ENCODE peak calls at places on chromosomes 4 and X, in nine cellular contexts. T is mammary epithelial cell, U is PC-9, A is astrocyte, L is mesenchymal stem cell, D is SK-N-SH, J is osteoblast, H is HepG2, Y is MM.1S. O is an unnamed sample.

GRCh38 chr4:156971623-156972369 is at the start of gene PDGFC:
- DNase-seq in D (peak; percentile 80), U (peak; percentile 37), H (peak; percentile 63), Y (peak; percentile 66), L (peak; percentile 82), J (peak; percentile 94), T (peak; percentile 54), A (peak; percentile 66), O (peak; percentile 84)

GRCh38 chrX:84729809-84730208 is 227.6 kb upstream of the HDX start:
- DNase-seq in D (peak; percentile 30), J (peak; percentile 43), L (peak; percentile 37), H (peak; percentile 5), A (no peak), Y (peak; percentile 78), T (peak; percentile 25), U (no peak), O (peak; percentile 51)

GRCh38 chr4:94160774-94161173 is 46.9 kb upstream of the SMARCAD1 start:
- DNase-seq in Y (peak; percentile 12), D (no peak), U (no peak), A (no peak), T (peak; percentile 11), H (no peak), J (no peak), L (no peak), O (no peak)

GRCh38 chrX:9340619-9341304 is 124.1 kb upstream of the TBL1X start:
- DNase-seq in T (no peak), U (no peak), H (no peak), A (peak; percentile 58), L (peak; percentile 59), Y (peak; percentile 50), D (peak; percentile 12), J (no peak), O (peak; percentile 70)

GRCh38 chr4:162347492-162348213 is 183.9 kb upstream of the FSTL5 start:
- DNase-seq in A (no peak), U (no peak), J (no peak), L (no peak), Y (peak; percentile 21), T (no peak), H (no peak), D (peak; percentile 7), O (no peak)

GRCh38 chrX:102067966-102068723 is 57.3 kb upstream of the TCEAL2 start:
- DNase-seq in T (peak; percentile 6), L (peak; percentile 2), D (peak; percentile 10), H (peak; percentile 1), A (no peak), U (no peak), Y (peak; percentile 41), J (peak; percentile 61), O (peak; percentile 11)

GRCh38 chr4:40516651-40517050 is 113.0 kb downstream of the RBM47 start:
- DNase-seq in L (no peak), H (no peak), Y (no peak), D (no peak), A (no peak), U (peak; percentile 60), T (no peak), J (no peak), O (no peak)

GRCh38 chr4:151266542-151266941 is 10.4 kb upstream of the PRSS48 start:
- DNase-seq in T (no peak), D (no peak), Y (no peak), J (peak; percentile 69), A (peak; percentile 45), L (no peak), H (no peak), U (no peak), O (no peak)

GRCh38 chrX:6227445-6227820 is 1.2 kb downstream of the NLGN4X start:
- DNase-seq in T (no peak), U (no peak), J (no peak), H (no peak), D (peak; percentile 20), L (no peak), Y (no peak), A (no peak), O (peak; percentile 3)

GRCh38 chr4:165864228-165864627 is 8.8 kb upstream of the TLL1 start:
- DNase-seq in T (no peak), J (no peak), A (no peak), L (no peak), U (no peak), H (peak; percentile 20), Y (no peak), D (no peak), O (no peak)

GRCh38 chrX:150856101-150856500 is 42.4 kb downstream of the CD99L2 start:
- DNase-seq in U (no peak), J (peak; percentile 75), T (peak; percentile 76), H (no peak), A (peak; percentile 58), L (no peak), D (no peak), Y (no peak), O (peak; percentile 71)

GRCh38 chr4:189117426-189117825 is 823.2 kb upstream of the FRG1 start:
- DNase-seq in Y (no peak), A (no peak), L (peak; percentile 5), U (no peak), D (no peak), J (no peak), T (no peak), H (no peak), O (no peak)

GRCh38 chr4:80532674-80533333 is 197.3 kb downstream of the CFAP299 start:
- DNase-seq in U (no peak), L (no peak), T (no peak), A (no peak), J (no peak), D (no peak), H (no peak), Y (no peak), O (no peak)

GRCh38 chrX:102832661-102833060 is 104.4 kb upstream of the RAB40AL start:
- DNase-seq in U (peak; percentile 36), T (peak; percentile 53), H (no peak), A (peak; percentile 65), Y (no peak), L (peak; percentile 78), D (peak; percentile 5), J (peak; percentile 62), O (peak; percentile 43)

GRCh38 chr4:77818077-77818666 is 996 bp downstream of the CNOT6L start:
- DNase-seq in T (peak; percentile 87), H (peak; percentile 85), L (peak; percentile 90), Y (peak; percentile 63), D (peak; percentile 76), J (peak; percentile 96), U (peak; percentile 66), A (peak; percentile 71), O (peak; percentile 85)

GRCh38 chr4:90025248-90025647 is 101.9 kb upstream of the CCSER1 start:
- DNase-seq in L (peak; percentile 17), A (no peak), H (no peak), J (no peak), Y (no peak), T (peak; percentile 9), U (no peak), D (no peak), O (peak; percentile 10)

GRCh38 chr4:102625232-102625930 is 124.2 kb downstream of the NFKB1 start:
- DNase-seq in A (no peak), L (peak; percentile 51), D (peak; percentile 30), T (peak; percentile 50), U (no peak), H (peak; percentile 59), J (peak; percentile 23), Y (peak; percentile 80), O (peak; percentile 73)

GRCh38 chr4:2084316-2084715 is 25.2 kb downstream of the NAT8L start:
- DNase-seq in D (no peak), A (no peak), L (no peak), H (no peak), U (no peak), Y (no peak), J (peak; percentile 81), T (no peak), O (no peak)

GRCh38 chr4:119735136-119735770 is 106.6 kb upstream of the PDE5A start:
- DNase-seq in H (no peak), D (no peak), L (peak; percentile 91), Y (peak; percentile 41), J (peak; percentile 76), A (peak; percentile 99), U (peak; percentile 78), T (peak; percentile 78), O (peak; percentile 99)

GRCh38 chr4:149280886-149281285 is 534.8 kb downstream of the IQCM start:
- DNase-seq in J (no peak), U (no peak), D (no peak), L (no peak), Y (no peak), A (peak; percentile 55), H (no peak), T (no peak), O (peak; percentile 66)

GRCh38 chr4:149279790-149280189 is 535.9 kb downstream of the IQCM start:
- DNase-seq in L (no peak), U (no peak), J (no peak), A (peak; percentile 67), T (no peak), Y (no peak), H (no peak), D (no peak), O (peak; percentile 69)

GRCh38 chr4:149279331-149279730 is 536.3 kb downstream of the IQCM start:
- DNase-seq in A (peak; percentile 61), T (peak; percentile 36), J (no peak), H (no peak), U (no peak), L (no peak), Y (no peak), D (no peak), O (no peak)
- H2AFZ ChIP-seq in A (no peak overlapping the region), T (no peak overlapping the region), J (no peak overlapping the region), H (no peak overlapping the region), U (peak overlapping the region; percentile 2), L (no peak overlapping the region), Y (no peak overlapping the region), D (no peak overlapping the region), O (no peak overlapping the region)

GRCh38 chr4:158786155-158786581 is 17.3 kb downstream of the FNIP2 start:
- DNase-seq in Y (no peak), L (no peak), A (peak; percentile 67), U (no peak), H (no peak), T (no peak), J (no peak), D (no peak), O (peak; percentile 70)
- H3K4me1 ChIP-seq in Y (no peaks in the 10 kb centered on the region), L (peaks cover 2% of the 10 kb centered on the region), A (peaks cover 30% of the 10 kb centered on the region), U (no peaks in the 10 kb centered on the region), H (peaks cover 74% of the 10 kb centered on the region), T (peaks cover 22% of the 10 kb centered on the region), J (peaks cover 43% of the 10 kb centered on the region), D (peaks cover 30% of the 10 kb centered on the region), O (peaks cover 10% of the 10 kb centered on the region)

DNA sequence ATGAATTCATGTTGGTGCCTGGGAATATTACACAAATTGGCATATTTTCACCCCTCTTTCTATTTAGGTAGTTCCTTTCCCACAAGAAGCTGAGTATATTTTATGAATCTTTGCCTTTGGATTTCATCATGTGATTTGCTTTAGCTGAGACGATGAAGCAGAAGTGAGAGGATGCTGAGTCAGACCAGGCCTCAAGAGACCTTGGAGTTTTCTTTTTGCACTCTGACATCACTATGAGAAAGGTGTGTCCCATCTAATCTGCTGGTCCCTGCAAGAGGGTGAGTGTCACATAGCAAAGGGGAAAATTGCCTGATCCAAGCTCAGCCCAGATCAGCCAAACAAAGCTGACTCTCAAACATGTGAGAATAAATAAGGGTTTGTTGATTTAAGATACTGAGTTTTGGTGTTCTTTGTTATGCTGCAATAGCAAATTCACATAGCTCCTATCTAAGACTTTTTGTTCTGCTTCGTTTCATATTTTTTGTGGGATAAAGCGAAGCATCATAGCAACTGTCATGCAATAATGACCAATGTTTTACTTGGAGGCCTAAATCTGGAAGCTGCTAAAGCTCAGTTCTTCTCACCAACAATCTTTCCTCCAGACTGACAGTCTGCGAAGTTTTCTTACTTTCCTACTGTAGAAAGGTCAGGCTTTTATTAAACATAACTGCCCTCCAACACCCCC is 176.9 kb downstream of the PDHA2 start:
- DNase-seq in T (peak; percentile 87), D (no peak), L (peak; percentile 54), J (no peak), A (peak; percentile 52), H (no peak), U (no peak), Y (peak; percentile 18), O (peak; percentile 61)
- H2AFZ ChIP-seq in T (peak overlapping the region; percentile 46), D (no peak overlapping the region), L (no peak overlapping the region), J (peak overlapping the region; percentile 9), A (peak overlapping the region; percentile 44), H (no peak overlapping the region), U (no peak overlapping the region), Y (no peak overlapping the region), O (no peak overlapping the region)

GRCh38 chrX:136205882-136206281 is 45.3 kb downstream of the MAP7D3 start:
- DNase-seq in A (no peak), J (no peak), H (no peak), Y (no peak), D (no peak), T (no peak), U (no peak), L (no peak), O (no peak)
- H3K4me1 ChIP-seq in A (peaks cover 11% of the 10 kb centered on the region), J (peaks cover 31% of the 10 kb centered on the region), H (no peaks in the 10 kb centered on the region), Y (peaks cover 15% of the 10 kb centered on the region), D (no peaks in the 10 kb centered on the region), T (no peaks in the 10 kb centered on the region), U (peaks cover 37% of the 10 kb centered on the region), L (peaks cover 9% of the 10 kb centered on the region), O (peaks cover 7% of the 10 kb centered on the region)

O was measured in fibroblast of lung.